ENCODE peak calls at places on chromosomes 5 and 9, in four cellular contexts. T is activated naive CD4-positive, alpha-beta T cell; J is HuH-7.5; S is nephron progenitor cell. A is an unnamed sample.

GRCh38 chr5:400282-401215 is 42.4 kb upstream of the EXOC3 start:
- DNase-seq in J (no peak), S (no peak), T (no peak), A (no peak)

GRCh38 chr5:126801992-126802294 is 25.0 kb downstream of the LMNB1 start:
- DNase-seq in J (no peak), S (no peak), T (no peak), A (peak)

GRCh38 chr5:136159457-136159856 is 26.8 kb downstream of the SMAD5 start:
- DNase-seq in J (no peak), T (no peak), S (no peak), A (no peak)

GRCh38 chr9:98807811-98808195 is 333 bp downstream of the GALNT12 start:
- DNase-seq in J (no peak), S (no peak), T (no peak), A (peak)

GRCh38 chr9:126608551-126608950 is 5.2 kb upstream of the LMX1B start:
- DNase-seq in J (no peak), S (no peak), T (no peak), A (no peak)

GRCh38 chr5:54278979-54279717 is 31.2 kb downstream of the ARL15 start:
- DNase-seq in S (no peak), J (no peak), T (no peak), A (no peak)

GRCh38 chr5:171575808-171576207 is 156.4 kb downstream of the FGF18 start:
- DNase-seq in T (no peak), J (no peak), S (no peak), A (no peak)

GRCh38 chr5:149110406-149110805 is 30.9 kb upstream of the ABLIM3 start:
- DNase-seq in S (no peak), T (no peak), J (no peak), A (no peak)

GRCh38 chr9:137460363-137461315 is 1.5 kb upstream of the NSMF start:
- DNase-seq in J (no peak), T (no peak), S (no peak), A (no peak)

GRCh38 chr9:35026671-35027070 is 37.1 kb downstream of the DNAJB5 start:
- DNase-seq in S (no peak), T (no peak), J (no peak), A (no peak)

GRCh38 chr9:85742630-85742928 is 825 bp upstream of the AGTPBP1 start:
- DNase-seq in S (no peak), J (no peak), T (no peak), A (no peak)

GRCh38 chr5:139061856-139062255 is 136.3 kb downstream of the SIL1 start:
- DNase-seq in S (peak), T (no peak), J (no peak), A (no peak)

GRCh38 chr9:27565669-27566068 is 7.6 kb downstream of the C9orf72 start:
- DNase-seq in S (no peak), J (no peak), T (no peak), A (no peak)

GRCh38 chr9:1619915-1620705 is 395.0 kb upstream of the SMARCA2 start:
- DNase-seq in T (no peak), S (no peak), J (no peak), A (peak)

GRCh38 chr5:154697335-154697734 is 57.8 kb upstream of the LARP1 start:
- DNase-seq in J (no peak), T (no peak), S (no peak), A (no peak)

GRCh38 chr5:116970318-116970717 is 395.7 kb upstream of the SEMA6A start:
- DNase-seq in S (no peak), J (no peak), T (no peak), A (peak)

GRCh38 chr9:82880353-82880752 is 182.6 kb downstream of the RASEF start:
- DNase-seq in S (no peak), J (no peak), T (no peak), A (no peak)

GRCh38 chr5:151250346-151251000 is 2.5 kb upstream of the GM2A start:
- DNase-seq in J (no peak), S (no peak), T (no peak), A (no peak)

GRCh38 chr9:407255-407654 is 192.6 kb downstream of the DOCK8 start:
- DNase-seq in S (no peak), J (no peak), T (no peak), A (no peak)

GRCh38 chr5:78537821-78538220 is 110.8 kb downstream of the LHFPL2 start:
- DNase-seq in J (peak), T (no peak), S (no peak), A (peak)

GRCh38 chr5:181260720-181261319 is at the start of gene TRIM52:
- DNase-seq in T (no peak), S (peak), J (peak), A (peak)

GRCh38 chr5:143812085-143812705 is at the start of gene HMHB1:
- DNase-seq in S (no peak), J (no peak), T (no peak), A (no peak)

GRCh38 chr9:24698864-24699518 is 153.3 kb upstream of the IZUMO3 start:
- DNase-seq in S (no peak), T (no peak), J (no peak), A (no peak)

GRCh38 chr5:33565304-33565703 is 124.5 kb downstream of the TARS1 start:
- DNase-seq in J (no peak), T (no peak), S (no peak), A (no peak)

GRCh38 chr9:31608881-31609280 is 775.6 kb upstream of the ACO1 start:
- DNase-seq in S (no peak), T (no peak), J (no peak), A (no peak)

GRCh38 chr5:107359033-107359915 is 311.5 kb downstream of the EFNA5 start:
- DNase-seq in S (no peak), T (no peak), J (no peak), A (no peak)

GRCh38 chr5:33299621-33300208 is 141.1 kb upstream of the TARS1 start:
- DNase-seq in S (no peak), T (no peak), J (no peak), A (peak)

GRCh38 chr5:160894-161540 is 30.3 kb upstream of the LRRC14B start:
- DNase-seq in J (no peak), T (no peak), S (no peak), A (no peak)

GRCh38 chr5:73152411-73153388 is 20.3 kb upstream of the TMEM174 start:
- DNase-seq in S (no peak), T (no peak), J (no peak), A (no peak)

A was measured in HEK293T.